ENCODE peak calls at places on chromosome 21, in eight cellular contexts. W is PC-9; P is stomach; E is ovary; A is neuronal stem cell; F is thoracic aorta; H is BE2C; K is CD4-positive, CD25-positive, alpha-beta regulatory T cell. C is an unnamed sample.

GRCh38 chr21:37450385-37451044 is 83.9 kb downstream of the DYRK1A start:
- DNase-seq in W (peak; percentile 3), P (no peak), E (no peak), A (no peak), F (no peak), H (no peak), K (no peak), C (no peak)

GRCh38 chr21:40548134-40548533 is 298.8 kb downstream of the DSCAM start:
- DNase-seq in W (no peak), P (no peak), E (no peak), A (no peak), F (no peak), H (no peak), K (no peak), C (no peak)

GRCh38 chr21:30567617-30568016 is 6.5 kb upstream of the KRTAP19-7 start:
- DNase-seq in W (no peak), P (no peak), E (no peak), A (no peak), F (no peak), H (no peak), K (no peak), C (no peak)

GRCh38 chr21:16532841-16533240 is 803.1 kb downstream of the USP25 start:
- DNase-seq in W (no peak), P (no peak), E (no peak), A (no peak), F (no peak), H (no peak), K (no peak), C (no peak)

GRCh38 chr21:38699048-38699447 is 106.7 kb upstream of the ETS2 start:
- DNase-seq in W (no peak), P (no peak), E (no peak), A (no peak), F (no peak), H (no peak), K (no peak), C (no peak)

GRCh38 chr21:46561448-46562095 is 43.3 kb downstream of the S100B start:
- DNase-seq in W (no peak), P (no peak), E (no peak), A (no peak), F (no peak), H (no peak), K (no peak), C (no peak)

GRCh38 chr21:25561668-25562641 is 45.3 kb downstream of the MRPL39 start:
- DNase-seq in W (peak; percentile 16), P (peak; percentile 45), E (peak; percentile 62), A (peak; percentile 31), F (no peak), H (peak; percentile 30), K (peak; percentile 59), C (peak; percentile 61)

GRCh38 chr21:46191686-46192575 is 7.7 kb upstream of the SPATC1L start:
- DNase-seq in W (no peak), P (peak; percentile 15), E (peak; percentile 21), A (no peak), F (no peak), H (no peak), K (no peak), C (no peak)

GRCh38 chr21:25942145-25942544 is 207.4 kb downstream of the GABPA start:
- DNase-seq in W (no peak), P (no peak), E (no peak), A (no peak), F (no peak), H (no peak), K (no peak), C (no peak)

GRCh38 chr21:22758478-22758877 is 1760.3 kb downstream of the NCAM2 start:
- DNase-seq in W (no peak), P (no peak), E (no peak), A (no peak), F (no peak), H (peak; percentile 7), K (no peak), C (no peak)

GRCh38 chr21:44722701-44723100 is 11.3 kb upstream of the TSPEAR start:
- DNase-seq in W (no peak), P (no peak), E (no peak), A (no peak), F (no peak), H (no peak), K (no peak), C (no peak)

GRCh38 chr21:44718571-44718970 is 7.2 kb upstream of the TSPEAR start:
- DNase-seq in W (no peak), P (no peak), E (no peak), A (no peak), F (no peak), H (no peak), K (no peak), C (no peak)

GRCh38 chr21:44724166-44724565 is 12.8 kb upstream of the TSPEAR start:
- DNase-seq in W (no peak), P (no peak), E (no peak), A (no peak), F (no peak), H (no peak), K (no peak), C (no peak)

GRCh38 chr21:44723177-44724131 is 12.1 kb upstream of the TSPEAR start:
- DNase-seq in W (no peak), P (no peak), E (no peak), A (no peak), F (no peak), H (no peak), K (no peak), C (no peak)

GRCh38 chr21:44720170-44720569 is 8.8 kb upstream of the TSPEAR start:
- DNase-seq in W (no peak), P (no peak), E (no peak), A (no peak), F (no peak), H (no peak), K (no peak), C (no peak)
- H3K4me1 ChIP-seq in W (no peaks in the 10 kb centered on the region), P (peaks cover 5% of the 10 kb centered on the region), E (no peaks in the 10 kb centered on the region), A (peaks cover 2% of the 10 kb centered on the region), F (no peaks in the 10 kb centered on the region), H (no peaks in the 10 kb centered on the region), K (peaks cover 13% of the 10 kb centered on the region), C (peaks cover 9% of the 10 kb centered on the region)

GRCh38 chr21:29299906-29300546 is 1.3 kb downstream of the BACH1 start:
- DNase-seq in W (peak; percentile 39), P (peak; percentile 39), E (peak; percentile 25), A (peak; percentile 32), F (no peak), H (peak; percentile 9), K (peak; percentile 61), C (peak; percentile 25)

GRCh38 chr21:29296452-29296851 is 2.3 kb upstream of the BACH1 start:
- DNase-seq in W (no peak), P (no peak), E (no peak), A (no peak), F (no peak), H (no peak), K (no peak), C (no peak)

GRCh38 chr21:29299046-29299905 is 554 bp downstream of the BACH1 start:
- DNase-seq in W (peak; percentile 46), P (peak; percentile 67), E (peak; percentile 68), A (peak; percentile 49), F (peak; percentile 29), H (peak; percentile 60), K (peak; percentile 63), C (peak; percentile 64)

GRCh38 chr21:29297483-29298347 is 1.0 kb upstream of the BACH1 start:
- DNase-seq in W (no peak), P (no peak), E (no peak), A (no peak), F (no peak), H (no peak), K (no peak), C (no peak)

GRCh38 chr21:29298348-29299045 is at the start of gene BACH1:
- DNase-seq in W (peak; percentile 82), P (peak; percentile 92), E (peak; percentile 91), A (peak; percentile 84), F (peak; percentile 58), H (peak; percentile 94), K (peak; percentile 81), C (peak; percentile 78)
- H3K4me1 ChIP-seq in W (peaks cover 33% of the 10 kb centered on the region), P (peaks cover 40% of the 10 kb centered on the region), E (peaks cover 11% of the 10 kb centered on the region), A (peaks cover 6% of the 10 kb centered on the region), F (peaks cover 25% of the 10 kb centered on the region), H (no peaks in the 10 kb centered on the region), K (peaks cover 69% of the 10 kb centered on the region), C (peaks cover 19% of the 10 kb centered on the region)

GRCh38 chr21:15039607-15040299 is 25.0 kb downstream of the NRIP1 start:
- DNase-seq in W (no peak), P (no peak), E (no peak), A (no peak), F (no peak), H (no peak), K (no peak), C (no peak)

GRCh38 chr21:15034126-15034848 is 30.5 kb downstream of the NRIP1 start:
- DNase-seq in W (no peak), P (no peak), E (no peak), A (no peak), F (no peak), H (no peak), K (no peak), C (no peak)

GRCh38 chr21:15037095-15037730 is 27.6 kb downstream of the NRIP1 start:
- DNase-seq in W (no peak), P (no peak), E (no peak), A (no peak), F (no peak), H (no peak), K (no peak), C (no peak)

GRCh38 chr21:15036189-15036588 is 28.6 kb downstream of the NRIP1 start:
- DNase-seq in W (no peak), P (no peak), E (no peak), A (no peak), F (no peak), H (no peak), K (no peak), C (no peak)

DNA sequence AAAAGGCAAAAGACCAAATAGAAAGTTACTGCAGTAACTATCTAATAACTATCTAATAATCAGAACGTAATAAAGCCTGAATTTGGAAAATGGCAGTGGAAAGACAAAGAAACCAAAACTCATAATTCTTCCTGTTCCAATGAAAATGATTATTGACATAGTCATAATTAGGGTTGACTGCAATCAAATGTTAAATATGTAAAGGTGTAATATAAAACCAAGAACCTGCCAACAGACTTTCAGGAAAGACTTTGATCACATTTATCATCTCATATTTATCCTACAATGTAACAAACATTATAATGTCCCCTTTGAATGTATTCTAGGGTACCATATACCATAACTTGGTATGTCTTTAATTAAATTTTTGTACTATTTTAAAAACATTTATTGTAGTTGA is 26.9 kb downstream of the NRIP1 start:
- DNase-seq in W (no peak), P (no peak), E (no peak), A (no peak), F (no peak), H (no peak), K (no peak), C (no peak)
- H3K4me1 ChIP-seq in W (no peaks in the 10 kb centered on the region), P (no peaks in the 10 kb centered on the region), E (peaks cover 3% of the 10 kb centered on the region), A (no peaks in the 10 kb centered on the region), F (peaks cover 11% of the 10 kb centered on the region), H (no peaks in the 10 kb centered on the region), K (no peaks in the 10 kb centered on the region), C (no peaks in the 10 kb centered on the region)

DNA sequence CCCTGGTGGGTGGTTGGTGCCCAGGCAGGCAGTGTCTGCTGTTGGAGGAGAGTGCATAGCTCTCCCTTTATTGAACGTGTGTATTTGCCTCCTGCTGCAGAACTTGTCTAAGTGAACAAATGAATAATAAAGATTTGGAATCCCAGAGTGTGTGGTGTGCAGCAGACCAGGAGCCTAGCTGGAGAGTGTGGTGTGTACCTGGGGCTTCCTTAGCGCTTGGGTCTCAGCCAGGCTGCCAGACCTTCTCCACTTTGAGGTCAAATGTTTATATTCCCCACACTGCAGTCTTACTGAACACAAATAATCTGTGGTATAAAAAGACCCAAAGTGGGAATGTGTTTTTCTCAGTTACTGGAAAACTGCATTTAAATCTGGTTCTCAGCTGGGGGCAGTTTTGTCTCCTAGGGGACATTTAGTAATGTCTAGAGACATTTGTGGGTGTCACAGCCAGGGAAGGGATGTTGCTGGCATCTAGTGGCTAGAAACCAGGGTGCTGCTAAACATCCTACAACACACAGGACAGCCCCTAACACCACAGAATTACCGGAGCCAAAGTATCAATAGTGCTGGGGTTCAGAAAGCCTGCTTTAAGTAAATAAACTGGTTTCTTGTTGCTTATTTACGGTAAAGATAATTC is 23.6 kb downstream of the SLC37A1 start:
- DNase-seq in W (no peak), P (no peak), E (no peak), A (no peak), F (no peak), H (no peak), K (no peak), C (no peak)
- H3K4me1 ChIP-seq in W (no peaks in the 10 kb centered on the region), P (peaks cover 70% of the 10 kb centered on the region), E (no peaks in the 10 kb centered on the region), A (no peaks in the 10 kb centered on the region), F (no peaks in the 10 kb centered on the region), H (peaks cover 29% of the 10 kb centered on the region), K (no peaks in the 10 kb centered on the region), C (no peaks in the 10 kb centered on the region)